ENCODE peak calls at places on chromosomes 13 and 19, in five cellular contexts. One of them, this sample, is unnamed.
A peak's percentile ranks its signal among the peaks of the same experiment; 100 is the strongest.

GRCh38 chr13:109783447-109783814 is 3.0 kb downstream of the IRS2 start:
- DNase-seq in body of pancreas: no peak
- DNase-seq in upper lobe of right lung: no peak
- DNase-seq in GM13977: no peak
- DNase-seq in IMR-90: no peak
- DNase-seq in this sample: no peak

GRCh38 chr19:10961073-10961762 is 388 bp downstream of the SMARCA4 start:
- DNase-seq in upper lobe of right lung: peak; percentile 72
- DNase-seq in body of pancreas: peak; percentile 30
- DNase-seq in IMR-90: no peak
- DNase-seq in GM13977: peak; percentile 25
- DNase-seq in this sample: peak; percentile 53

GRCh38 chr13:33445024-33445423 is 159.5 kb upstream of the STARD13 start:
- DNase-seq in upper lobe of right lung: no peak
- DNase-seq in GM13977: no peak
- DNase-seq in IMR-90: no peak
- DNase-seq in body of pancreas: no peak
- DNase-seq in this sample: no peak

GRCh38 chr13:33560722-33561121 is 257.2 kb upstream of the RFC3 start:
- DNase-seq in GM13977: no peak
- DNase-seq in IMR-90: no peak
- DNase-seq in body of pancreas: no peak
- DNase-seq in upper lobe of right lung: no peak
- DNase-seq in this sample: no peak

GRCh38 chr19:29965529-29965928 is 23.5 kb downstream of the URI1 start:
- DNase-seq in body of pancreas: no peak
- DNase-seq in upper lobe of right lung: no peak
- DNase-seq in GM13977: no peak
- DNase-seq in IMR-90: peak; percentile 88
- DNase-seq in this sample: no peak

GRCh38 chr13:27370305-27370853 is 54.0 kb upstream of the GTF3A start:
- DNase-seq in upper lobe of right lung: no peak
- DNase-seq in GM13977: no peak
- DNase-seq in body of pancreas: no peak
- DNase-seq in IMR-90: no peak
- DNase-seq in this sample: no peak

GRCh38 chr19:10111405-10111811 is at the start of gene P2RY11:
- DNase-seq in upper lobe of right lung: peak; percentile 73
- DNase-seq in IMR-90: no peak
- DNase-seq in body of pancreas: no peak
- DNase-seq in GM13977: peak; percentile 54
- DNase-seq in this sample: peak; percentile 79

GRCh38 chr13:32811297-32811800 is 204.9 kb upstream of the KL start:
- DNase-seq in GM13977: peak; percentile 53
- DNase-seq in IMR-90: no peak
- DNase-seq in body of pancreas: no peak
- DNase-seq in upper lobe of right lung: no peak
- DNase-seq in this sample: peak; percentile 69

GRCh38 chr13:22454586-22454985 is 726.2 kb upstream of the SGCG start:
- DNase-seq in GM13977: no peak
- DNase-seq in upper lobe of right lung: no peak
- DNase-seq in IMR-90: no peak
- DNase-seq in body of pancreas: no peak
- DNase-seq in this sample: no peak

GRCh38 chr13:65985632-65986031 is 1244.5 kb downstream of the PCDH9 start:
- DNase-seq in IMR-90: no peak
- DNase-seq in upper lobe of right lung: no peak
- DNase-seq in GM13977: no peak
- DNase-seq in body of pancreas: no peak
- DNase-seq in this sample: no peak

GRCh38 chr13:111483621-111483987 is 163.2 kb downstream of the TEX29 start:
- DNase-seq in GM13977: no peak
- DNase-seq in IMR-90: no peak
- DNase-seq in body of pancreas: no peak
- DNase-seq in upper lobe of right lung: peak; percentile 20
- DNase-seq in this sample: no peak

GRCh38 chr19:51971624-51972023 is 15.0 kb downstream of the ZNF350 start:
- DNase-seq in upper lobe of right lung: no peak
- DNase-seq in GM13977: no peak
- DNase-seq in IMR-90: peak; percentile 13
- DNase-seq in body of pancreas: no peak
- DNase-seq in this sample: peak; percentile 24

GRCh38 chr13:33649212-33649917 is 168.6 kb upstream of the RFC3 start:
- DNase-seq in upper lobe of right lung: no peak
- DNase-seq in GM13977: no peak
- DNase-seq in body of pancreas: no peak
- DNase-seq in IMR-90: peak; percentile 6
- DNase-seq in this sample: no peak

GRCh38 chr13:74406439-74406838 is 272.2 kb upstream of the KLF12 start:
- DNase-seq in GM13977: no peak
- DNase-seq in body of pancreas: no peak
- DNase-seq in IMR-90: no peak
- DNase-seq in upper lobe of right lung: no peak
- DNase-seq in this sample: no peak

GRCh38 chr13:44715287-44716224 is 139.4 kb upstream of the TSC22D1 start:
- DNase-seq in IMR-90: no peak
- DNase-seq in GM13977: no peak
- DNase-seq in upper lobe of right lung: no peak
- DNase-seq in body of pancreas: no peak
- DNase-seq in this sample: no peak

GRCh38 chr13:85278851-85279250 is 520.4 kb downstream of the SLITRK6 start:
- DNase-seq in IMR-90: no peak
- DNase-seq in GM13977: no peak
- DNase-seq in upper lobe of right lung: no peak
- DNase-seq in body of pancreas: no peak
- DNase-seq in this sample: no peak

GRCh38 chr19:43731346-43731745 is 15.5 kb downstream of the IRGC start:
- DNase-seq in GM13977: no peak
- DNase-seq in upper lobe of right lung: no peak
- DNase-seq in IMR-90: no peak
- DNase-seq in body of pancreas: no peak
- DNase-seq in this sample: no peak

GRCh38 chr19:55641376-55642152 is 762 bp downstream of the ZNF580 start:
- DNase-seq in body of pancreas: no peak
- DNase-seq in GM13977: peak; percentile 61
- DNase-seq in upper lobe of right lung: no peak
- DNase-seq in IMR-90: peak; percentile 18
- DNase-seq in this sample: peak; percentile 50

GRCh38 chr19:49833594-49833993 is 15.5 kb downstream of the MED25 start:
- DNase-seq in upper lobe of right lung: no peak
- DNase-seq in GM13977: no peak
- DNase-seq in body of pancreas: no peak
- DNase-seq in IMR-90: no peak
- DNase-seq in this sample: no peak

GRCh38 chr19:10805758-10806247 is 30.2 kb downstream of the TMED1 start:
- DNase-seq in upper lobe of right lung: no peak
- DNase-seq in body of pancreas: no peak
- DNase-seq in IMR-90: no peak
- DNase-seq in GM13977: no peak
- DNase-seq in this sample: no peak

GRCh38 chr19:10747271-10747670 is 29.4 kb downstream of the DNM2 start:
- DNase-seq in body of pancreas: no peak
- DNase-seq in GM13977: no peak
- DNase-seq in upper lobe of right lung: no peak
- DNase-seq in IMR-90: no peak
- DNase-seq in this sample: no peak

GRCh38 chr13:74438911-74439310 is 304.7 kb upstream of the KLF12 start:
- DNase-seq in IMR-90: no peak
- DNase-seq in upper lobe of right lung: no peak
- DNase-seq in GM13977: no peak
- DNase-seq in body of pancreas: no peak
- DNase-seq in this sample: no peak

GRCh38 chr13:40313269-40314200 is 352.9 kb downstream of the FOXO1 start:
- DNase-seq in GM13977: no peak
- DNase-seq in upper lobe of right lung: no peak
- DNase-seq in IMR-90: no peak
- DNase-seq in body of pancreas: no peak
- DNase-seq in this sample: no peak

GRCh38 chr19:4759388-4760284 is 31.9 kb upstream of the FEM1A start:
- DNase-seq in body of pancreas: peak; percentile 92
- DNase-seq in IMR-90: peak; percentile 79
- DNase-seq in GM13977: peak; percentile 98
- DNase-seq in upper lobe of right lung: peak; percentile 96
- DNase-seq in this sample: peak; percentile 92

GRCh38 chr13:113976711-113977684 is 3.1 kb upstream of the C13orf46 start:
- DNase-seq in upper lobe of right lung: peak; percentile 65
- DNase-seq in body of pancreas: peak; percentile 47
- DNase-seq in IMR-90: peak; percentile 68
- DNase-seq in GM13977: no peak
- DNase-seq in this sample: no peak

GRCh38 chr19:48059331-48059730 is 15.5 kb upstream of the CABP5 start:
- DNase-seq in upper lobe of right lung: no peak
- DNase-seq in GM13977: no peak
- DNase-seq in IMR-90: no peak
- DNase-seq in body of pancreas: no peak
- DNase-seq in this sample: no peak

GRCh38 chr13:53200498-53201453 is 172.2 kb downstream of the OLFM4 start:
- DNase-seq in GM13977: peak; percentile 40
- DNase-seq in IMR-90: peak; percentile 1
- DNase-seq in upper lobe of right lung: peak; percentile 69
- DNase-seq in body of pancreas: peak; percentile 68
- DNase-seq in this sample: no peak

GRCh38 chr13:28488376-28489005 is 6.4 kb downstream of the FLT1 start:
- DNase-seq in IMR-90: no peak
- DNase-seq in body of pancreas: no peak
- DNase-seq in upper lobe of right lung: no peak
- DNase-seq in GM13977: no peak
- DNase-seq in this sample: peak; percentile 8

GRCh38 chr19:47296036-47296435 is 13.6 kb upstream of the C5AR1 start:
- DNase-seq in IMR-90: peak; percentile 74
- DNase-seq in upper lobe of right lung: no peak
- DNase-seq in GM13977: peak; percentile 83
- DNase-seq in body of pancreas: peak; percentile 80
- DNase-seq in this sample: peak; percentile 91

GRCh38 chr13:46668302-46668720 is 115.3 kb downstream of the LRCH1 start:
- DNase-seq in body of pancreas: no peak
- DNase-seq in upper lobe of right lung: no peak
- DNase-seq in GM13977: no peak
- DNase-seq in IMR-90: peak; percentile 95
- DNase-seq in this sample: peak; percentile 42

GRCh38 chr19:19615086-19615485 is 3.4 kb downstream of the PBX4 start:
- DNase-seq in GM13977: no peak
- DNase-seq in upper lobe of right lung: no peak
- DNase-seq in IMR-90: peak; percentile 46
- DNase-seq in body of pancreas: no peak
- DNase-seq in this sample: no peak

DNA sequence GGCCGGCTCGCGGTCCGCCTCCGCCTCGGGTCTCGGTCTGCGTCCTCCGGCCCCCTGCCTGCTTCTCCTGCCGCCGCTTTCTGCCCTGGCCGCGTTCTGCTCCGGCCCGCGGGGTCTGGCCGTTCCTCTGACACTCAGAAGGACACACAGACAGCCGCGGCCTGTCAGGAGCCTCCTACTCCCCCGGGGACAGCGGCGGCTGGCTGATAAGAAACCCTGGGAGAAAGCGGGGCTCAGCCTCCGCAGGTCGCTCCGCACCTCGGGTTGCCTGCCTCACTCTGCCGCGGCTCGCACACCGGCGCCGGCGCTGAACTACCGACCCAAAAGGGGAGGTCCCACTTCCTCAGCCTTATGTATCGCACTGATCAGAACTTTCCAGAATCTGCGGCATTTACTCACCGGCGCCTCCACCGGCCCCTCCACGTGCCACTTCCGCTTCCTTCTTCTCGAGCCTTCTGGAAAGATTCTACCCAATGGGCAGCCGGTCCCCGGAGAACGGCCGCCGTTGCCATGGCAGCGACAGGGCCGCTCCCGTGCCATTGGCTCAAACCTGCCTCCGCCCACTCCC is at the start of gene HSPH1:
- DNase-seq in GM13977: peak; percentile 95
- DNase-seq in body of pancreas: peak; percentile 98
- DNase-seq in IMR-90: peak; percentile 97
- DNase-seq in upper lobe of right lung: peak; percentile 100
- DNase-seq in this sample: peak; percentile 98
- TF ChIP-seq CTCF in GM13977: no peak
- TF ChIP-seq CTCF in body of pancreas: no peak
- TF ChIP-seq CTCF in IMR-90: peak; percentile 30
- TF ChIP-seq CTCF in upper lobe of right lung: peak; percentile 36
- TF ChIP-seq CTCF in this sample: peak; percentile 14

GRCh38 chr19:8342684-8343482 is at the start of gene KANK3:
- DNase-seq in upper lobe of right lung: peak; percentile 99
- DNase-seq in GM13977: peak; percentile 98
- DNase-seq in body of pancreas: peak; percentile 96
- DNase-seq in IMR-90: peak; percentile 90
- DNase-seq in this sample: peak; percentile 99

GRCh38 chr19:8342316-8342683 is 762 bp downstream of the KANK3 start:
- DNase-seq in IMR-90: no peak
- DNase-seq in body of pancreas: no peak
- DNase-seq in GM13977: no peak
- DNase-seq in upper lobe of right lung: no peak
- DNase-seq in this sample: no peak

GRCh38 chr19:8338835-8339234 is 4.2 kb downstream of the KANK3 start:
- DNase-seq in upper lobe of right lung: no peak
- DNase-seq in GM13977: peak; percentile 17
- DNase-seq in IMR-90: no peak
- DNase-seq in body of pancreas: no peak
- DNase-seq in this sample: no peak

GRCh38 chr19:8337728-8338127 is 5.3 kb downstream of the KANK3 start:
- DNase-seq in IMR-90: no peak
- DNase-seq in GM13977: no peak
- DNase-seq in body of pancreas: no peak
- DNase-seq in upper lobe of right lung: no peak
- DNase-seq in this sample: no peak

GRCh38 chr19:8340341-8341096 is 2.5 kb downstream of the KANK3 start:
- DNase-seq in body of pancreas: peak; percentile 39
- DNase-seq in upper lobe of right lung: peak; percentile 81
- DNase-seq in GM13977: peak; percentile 20
- DNase-seq in IMR-90: no peak
- DNase-seq in this sample: no peak
- TF ChIP-seq CTCF in body of pancreas: no peak
- TF ChIP-seq CTCF in upper lobe of right lung: peak; percentile 31
- TF ChIP-seq CTCF in GM13977: no peak
- TF ChIP-seq CTCF in IMR-90: peak; percentile 13
- TF ChIP-seq CTCF in this sample: peak; percentile 11

DNA sequence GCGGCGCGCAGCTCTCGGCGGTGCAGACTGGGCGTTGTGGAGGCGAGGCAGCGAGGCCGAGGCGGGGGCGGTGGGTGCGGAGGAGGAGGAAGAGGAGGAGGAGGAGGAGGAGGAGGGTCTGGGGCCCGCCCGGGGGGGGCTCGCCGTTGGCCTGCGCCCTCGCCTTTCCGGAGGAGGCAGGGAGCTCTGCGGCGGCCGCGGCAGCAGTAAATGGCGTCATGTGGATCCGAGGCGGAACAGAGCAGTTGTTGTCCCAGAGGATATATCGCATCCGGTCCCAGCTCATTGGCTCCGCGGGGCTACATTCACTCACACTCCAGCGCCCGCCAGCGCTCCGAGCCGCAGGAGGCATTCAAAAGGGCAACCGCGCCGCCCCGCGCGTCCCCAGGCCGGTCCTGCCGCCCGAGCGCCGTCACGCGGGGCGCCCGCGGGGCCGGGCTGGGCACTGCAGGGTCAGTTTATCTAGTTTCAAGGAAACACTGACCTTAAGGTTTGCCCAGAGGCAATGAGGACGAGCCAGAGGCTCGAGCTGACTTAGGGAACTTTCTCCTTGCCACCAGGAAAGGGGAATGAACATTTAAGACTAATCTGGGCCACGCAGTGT is at the start of gene SPRY2:
- DNase-seq in GM13977: peak; percentile 83
- DNase-seq in upper lobe of right lung: peak; percentile 95
- DNase-seq in body of pancreas: peak; percentile 95
- DNase-seq in IMR-90: peak; percentile 96
- DNase-seq in this sample: peak; percentile 70
- TF ChIP-seq CTCF in GM13977: no peak
- TF ChIP-seq CTCF in upper lobe of right lung: peak; percentile 26
- TF ChIP-seq CTCF in body of pancreas: no peak
- TF ChIP-seq CTCF in IMR-90: peak; percentile 15
- TF ChIP-seq CTCF in this sample: no peak

GRCh38 chr19:50838239-50838638 is 4.9 kb upstream of the KLK15 start:
- DNase-seq in body of pancreas: no peak
- DNase-seq in upper lobe of right lung: no peak
- DNase-seq in GM13977: peak; percentile 73
- DNase-seq in IMR-90: no peak
- DNase-seq in this sample: peak; percentile 59
- TF ChIP-seq CTCF in body of pancreas: no peak
- TF ChIP-seq CTCF in upper lobe of right lung: no peak
- TF ChIP-seq CTCF in GM13977: peak; percentile 59
- TF ChIP-seq CTCF in IMR-90: peak; percentile 17
- TF ChIP-seq CTCF in this sample: peak; percentile 37